ENCODE peak calls at places on chromosomes 7 and 10, in eight cellular contexts. V is nucleus accumbens; Y is HFF-Myc; U is right atrium auricular region; H is NCI-H1417; X is stimulated activated CD8-positive, alpha-beta memory T cell treated with anti-CD3 and anti-CD28 coated beads, Interleukin-4, amount 100 ng/mL, for 48 hours; N is cardiac muscle cell; O is astrocyte of the spinal cord. Z is an unnamed sample.

GRCh38 chr10:97320480-97321031 is 1.5 kb downstream of the FRAT1 start:
- DNase-seq in V (no peak), Y (no peak), U (no peak), H (no peak), X (peak; percentile 59), N (peak; percentile 33), O (no peak), Z (peak; percentile 47)

GRCh38 chr7:111929258-111929657 is 276.9 kb downstream of the DOCK4 start:
- DNase-seq in V (no peak), Y (no peak), U (no peak), H (no peak), X (no peak), N (no peak), O (no peak), Z (no peak)

GRCh38 chr10:91709394-91709798 is 76.5 kb upstream of the PPP1R3C start:
- DNase-seq in V (no peak), Y (no peak), U (no peak), H (peak; percentile 77), X (no peak), N (no peak), O (peak; percentile 55), Z (no peak)

GRCh38 chr10:120729508-120729907 is 121.7 kb upstream of the WDR11 start:
- DNase-seq in V (no peak), Y (no peak), U (no peak), H (peak; percentile 72), X (no peak), N (no peak), O (no peak), Z (no peak)

GRCh38 chr10:84783386-84783785 is 455.0 kb downstream of the CCSER2 start:
- DNase-seq in V (no peak), Y (no peak), U (no peak), H (peak; percentile 70), X (no peak), N (peak; percentile 62), O (peak; percentile 45), Z (peak; percentile 55)

GRCh38 chr7:68269410-68269809 is 1272.8 kb downstream of the TYW1 start:
- DNase-seq in V (no peak), Y (no peak), U (no peak), H (no peak), X (no peak), N (no peak), O (peak; percentile 36), Z (no peak)

GRCh38 chr10:64699244-64699643 is 1178.0 kb downstream of the REEP3 start:
- DNase-seq in V (no peak), Y (no peak), U (no peak), H (no peak), X (no peak), N (no peak), O (no peak), Z (no peak)

GRCh38 chr10:110610308-110610774 is 33.8 kb upstream of the RBM20 start:
- DNase-seq in V (no peak), Y (no peak), U (no peak), H (peak; percentile 71), X (peak; percentile 52), N (peak; percentile 72), O (peak; percentile 58), Z (peak; percentile 47)

GRCh38 chr7:135193615-135194081 is 17.7 kb downstream of the WDR91 start:
- DNase-seq in V (no peak), Y (peak; percentile 97), U (peak; percentile 5), H (no peak), X (no peak), N (no peak), O (peak; percentile 94), Z (peak; percentile 56)

GRCh38 chr10:48526371-48526821 is 78.5 kb downstream of the ARHGAP22 start:
- DNase-seq in V (no peak), Y (peak; percentile 41), U (no peak), H (no peak), X (no peak), N (no peak), O (peak; percentile 96), Z (no peak)

GRCh38 chr7:115410427-115410805 is 488.5 kb downstream of the MDFIC start:
- DNase-seq in V (no peak), Y (no peak), U (no peak), H (no peak), X (no peak), N (no peak), O (peak; percentile 45), Z (no peak)

GRCh38 chr7:45575501-45576248 is 1.5 kb downstream of the ADCY1 start:
- DNase-seq in V (no peak), Y (no peak), U (no peak), H (peak; percentile 53), X (no peak), N (no peak), O (no peak), Z (no peak)

GRCh38 chr10:35079763-35080162 is 10.4 kb downstream of the CUL2 start:
- DNase-seq in V (no peak), Y (no peak), U (no peak), H (no peak), X (no peak), N (no peak), O (peak; percentile 66), Z (peak; percentile 40)

GRCh38 chr7:1700086-1700485 is 30.0 kb downstream of the ELFN1 start:
- DNase-seq in V (no peak), Y (no peak), U (no peak), H (no peak), X (no peak), N (no peak), O (no peak), Z (no peak)

GRCh38 chr10:122421747-122422146 is 32.7 kb upstream of the ARMS2 start:
- DNase-seq in V (no peak), Y (no peak), U (no peak), H (no peak), X (no peak), N (no peak), O (no peak), Z (no peak)

GRCh38 chr7:11931306-11931705 is 99.3 kb upstream of the THSD7A start:
- DNase-seq in V (no peak), Y (no peak), U (no peak), H (no peak), X (no peak), N (no peak), O (no peak), Z (no peak)

GRCh38 chr7:36131026-36131425 is 22.0 kb upstream of the EEPD1 start:
- DNase-seq in V (no peak), Y (no peak), U (no peak), H (no peak), X (no peak), N (no peak), O (no peak), Z (no peak)

GRCh38 chr10:98033515-98033914 is 3.1 kb upstream of the CRTAC1 start:
- DNase-seq in V (no peak), Y (no peak), U (no peak), H (no peak), X (no peak), N (no peak), O (no peak), Z (no peak)

GRCh38 chr10:124647421-124648130 is 96.6 kb downstream of the FAM53B start:
- DNase-seq in V (no peak), Y (peak; percentile 39), U (peak; percentile 80), H (peak; percentile 9), X (peak; percentile 74), N (no peak), O (no peak), Z (peak; percentile 49)